ENCODE peak calls at places on chromosomes 11 and 22, in ten cellular contexts. W is NCI-H1930, P is substantia nigra, H is retina, Z is hepatic stellate cell, E is MG63, M is Right ventricle myocardium superior, X is AG10803, I is MV-4-11, U is sciatic nerve. V is an unnamed sample.

GRCh38 chr11:69822676-69823494 is 3.7 kb upstream of the FGF3 start:
- DNase-seq in X (no peak), P (no peak), M (no peak), U (no peak), E (no peak), I (no peak), H (no peak), Z (no peak), W (no peak), V (no peak)

GRCh38 chr11:125282596-125282914 is 118.0 kb downstream of the PKNOX2 start:
- DNase-seq in U (no peak), W (no peak), I (no peak), P (no peak), X (no peak), M (no peak), Z (no peak), H (no peak), E (no peak), V (no peak)

GRCh38 chr11:44030276-44030932 is 17.4 kb upstream of the ACCSL start:
- DNase-seq in X (peak), Z (no peak), W (no peak), P (no peak), I (no peak), H (peak), M (no peak), E (no peak), U (no peak), V (no peak)

GRCh38 chr11:134728186-134728585 is 316.1 kb upstream of the B3GAT1 start:
- DNase-seq in X (no peak), I (no peak), U (no peak), W (no peak), M (no peak), H (no peak), P (no peak), Z (no peak), E (no peak), V (no peak)

GRCh38 chr11:67396258-67396581 is 4.4 kb downstream of the RAD9A start:
- DNase-seq in H (no peak), Z (no peak), M (no peak), X (no peak), U (no peak), I (no peak), W (no peak), P (no peak), E (no peak), V (no peak)

GRCh38 chr11:12164061-12165014 is 53.9 kb downstream of the MICAL2 start:
- DNase-seq in P (no peak), U (no peak), X (peak), W (no peak), Z (no peak), I (peak), H (no peak), E (no peak), M (no peak), V (no peak)

GRCh38 chr11:11731311-11732083 is 109.7 kb upstream of the GALNT18 start:
- DNase-seq in W (no peak), E (peak), I (no peak), M (peak), P (no peak), Z (peak), U (no peak), H (peak), X (peak), V (no peak)

GRCh38 chr22:24583972-24584790 is 8.7 kb downstream of the LRRC75B start:
- DNase-seq in U (no peak), P (no peak), H (no peak), E (no peak), I (no peak), Z (no peak), W (no peak), M (no peak), X (no peak), V (peak)

GRCh38 chr11:66341502-66342126 is 3.3 kb downstream of the BRMS1 start:
- DNase-seq in E (no peak), Z (no peak), U (no peak), I (no peak), H (no peak), M (peak), W (no peak), P (no peak), X (no peak), V (peak)

GRCh38 chr11:101456812-101457211 is 127.0 kb downstream of the TRPC6 start:
- DNase-seq in P (no peak), W (no peak), H (no peak), U (no peak), Z (no peak), I (no peak), M (no peak), X (peak), E (no peak), V (no peak)

GRCh38 chr11:57069942-57070341 is 81.2 kb downstream of the OR5AK2 start:
- DNase-seq in I (no peak), M (no peak), E (no peak), U (no peak), H (no peak), Z (no peak), P (no peak), X (peak), W (no peak), V (no peak)

GRCh38 chr11:65295571-65296338 is 18.9 kb upstream of the CDC42EP2 start:
- DNase-seq in M (no peak), I (no peak), Z (no peak), E (no peak), H (no peak), P (no peak), X (no peak), W (no peak), U (no peak), V (peak)

GRCh38 chr11:110207089-110207488 is 89.3 kb downstream of the RDX start:
- DNase-seq in Z (no peak), P (no peak), H (no peak), U (no peak), M (no peak), I (no peak), E (no peak), W (no peak), X (no peak), V (no peak)